ENCODE peak calls at places on chromosomes 6 and 20, in nine cellular contexts. One of them, this sample, is unnamed.

GRCh38 chr6:90319044-90319443 is 22.4 kb upstream of the BACH2 start:
- DNase-seq in prostate gland: no peak
- DNase-seq in CD8-positive, alpha-beta T cell: no peak
- DNase-seq in neuronal stem cell: no peak
- DNase-seq in cardiac muscle cell: no peak
- DNase-seq in RWPE1: no peak
- DNase-seq in pancreas: no peak
- DNase-seq in dorsolateral prefrontal cortex: no peak
- DNase-seq in Karpas-422: no peak
- DNase-seq in this sample: no peak

GRCh38 chr6:100177956-100178355 is 183.9 kb upstream of the MCHR2 start:
- DNase-seq in prostate gland: no peak
- DNase-seq in RWPE1: no peak
- DNase-seq in Karpas-422: no peak
- DNase-seq in CD8-positive, alpha-beta T cell: no peak
- DNase-seq in cardiac muscle cell: peak
- DNase-seq in neuronal stem cell: no peak
- DNase-seq in dorsolateral prefrontal cortex: no peak
- DNase-seq in pancreas: no peak
- DNase-seq in this sample: no peak

GRCh38 chr6:7335519-7335918 is 22.5 kb upstream of the SSR1 start:
- DNase-seq in dorsolateral prefrontal cortex: no peak
- DNase-seq in pancreas: no peak
- DNase-seq in CD8-positive, alpha-beta T cell: no peak
- DNase-seq in neuronal stem cell: no peak
- DNase-seq in prostate gland: no peak
- DNase-seq in cardiac muscle cell: no peak
- DNase-seq in Karpas-422: no peak
- DNase-seq in RWPE1: no peak
- DNase-seq in this sample: no peak

GRCh38 chr6:137646506-137646905 is 152.3 kb upstream of the OLIG3 start:
- DNase-seq in pancreas: no peak
- DNase-seq in prostate gland: no peak
- DNase-seq in Karpas-422: no peak
- DNase-seq in RWPE1: no peak
- DNase-seq in cardiac muscle cell: no peak
- DNase-seq in CD8-positive, alpha-beta T cell: no peak
- DNase-seq in dorsolateral prefrontal cortex: no peak
- DNase-seq in neuronal stem cell: no peak
- DNase-seq in this sample: no peak

GRCh38 chr6:49664817-49665216 is 28.2 kb upstream of the RHAG start:
- DNase-seq in Karpas-422: no peak
- DNase-seq in RWPE1: no peak
- DNase-seq in neuronal stem cell: no peak
- DNase-seq in CD8-positive, alpha-beta T cell: no peak
- DNase-seq in cardiac muscle cell: no peak
- DNase-seq in prostate gland: peak
- DNase-seq in dorsolateral prefrontal cortex: no peak
- DNase-seq in pancreas: no peak
- DNase-seq in this sample: no peak

GRCh38 chr20:50589548-50590347 is 79.6 kb downstream of the PTPN1 start:
- DNase-seq in cardiac muscle cell: no peak
- DNase-seq in Karpas-422: no peak
- DNase-seq in pancreas: no peak
- DNase-seq in prostate gland: no peak
- DNase-seq in CD8-positive, alpha-beta T cell: no peak
- DNase-seq in neuronal stem cell: no peak
- DNase-seq in dorsolateral prefrontal cortex: no peak
- DNase-seq in RWPE1: no peak
- DNase-seq in this sample: no peak

GRCh38 chr6:70657706-70658105 is 10.0 kb upstream of the SMAP1 start:
- DNase-seq in Karpas-422: no peak
- DNase-seq in neuronal stem cell: no peak
- DNase-seq in dorsolateral prefrontal cortex: no peak
- DNase-seq in pancreas: no peak
- DNase-seq in cardiac muscle cell: no peak
- DNase-seq in CD8-positive, alpha-beta T cell: no peak
- DNase-seq in prostate gland: no peak
- DNase-seq in RWPE1: no peak
- DNase-seq in this sample: no peak

GRCh38 chr20:57947421-57948176 is 237.8 kb upstream of the PMEPA1 start:
- DNase-seq in dorsolateral prefrontal cortex: no peak
- DNase-seq in cardiac muscle cell: no peak
- DNase-seq in Karpas-422: no peak
- DNase-seq in CD8-positive, alpha-beta T cell: no peak
- DNase-seq in RWPE1: no peak
- DNase-seq in prostate gland: no peak
- DNase-seq in neuronal stem cell: no peak
- DNase-seq in pancreas: no peak
- DNase-seq in this sample: no peak

GRCh38 chr6:116406678-116407345 is 36.1 kb downstream of the DSE start:
- DNase-seq in dorsolateral prefrontal cortex: no peak
- DNase-seq in RWPE1: no peak
- DNase-seq in neuronal stem cell: no peak
- DNase-seq in prostate gland: no peak
- DNase-seq in cardiac muscle cell: no peak
- DNase-seq in Karpas-422: no peak
- DNase-seq in CD8-positive, alpha-beta T cell: no peak
- DNase-seq in pancreas: no peak
- DNase-seq in this sample: no peak

GRCh38 chr6:76697585-76697984 is 625.1 kb upstream of the IMPG1 start:
- DNase-seq in Karpas-422: no peak
- DNase-seq in dorsolateral prefrontal cortex: no peak
- DNase-seq in RWPE1: peak
- DNase-seq in pancreas: no peak
- DNase-seq in prostate gland: no peak
- DNase-seq in CD8-positive, alpha-beta T cell: no peak
- DNase-seq in cardiac muscle cell: no peak
- DNase-seq in neuronal stem cell: no peak
- DNase-seq in this sample: no peak

GRCh38 chr6:100906325-100906724 is 25.2 kb upstream of the ASCC3 start:
- DNase-seq in RWPE1: no peak
- DNase-seq in neuronal stem cell: no peak
- DNase-seq in pancreas: no peak
- DNase-seq in dorsolateral prefrontal cortex: no peak
- DNase-seq in cardiac muscle cell: no peak
- DNase-seq in Karpas-422: no peak
- DNase-seq in CD8-positive, alpha-beta T cell: no peak
- DNase-seq in prostate gland: no peak
- DNase-seq in this sample: no peak

GRCh38 chr20:33992923-33993799 is 550 bp upstream of the RALY start:
- DNase-seq in RWPE1: peak
- DNase-seq in dorsolateral prefrontal cortex: peak
- DNase-seq in neuronal stem cell: peak
- DNase-seq in pancreas: peak
- DNase-seq in CD8-positive, alpha-beta T cell: peak
- DNase-seq in Karpas-422: peak
- DNase-seq in cardiac muscle cell: peak
- DNase-seq in prostate gland: peak
- DNase-seq in this sample: peak
- H3K27ac ChIP-seq in RWPE1: peak
- H3K27ac ChIP-seq in dorsolateral prefrontal cortex: peak
- H3K27ac ChIP-seq in neuronal stem cell: peak
- H3K27ac ChIP-seq in pancreas: peak
- H3K27ac ChIP-seq in CD8-positive, alpha-beta T cell: peak
- H3K27ac ChIP-seq in Karpas-422: peak
- H3K27ac ChIP-seq in cardiac muscle cell: peak
- H3K27ac ChIP-seq in prostate gland: peak
- H3K27ac ChIP-seq in this sample: peak

GRCh38 chr6:169045486-169045885 is 208.2 kb downstream of the THBS2 start:
- DNase-seq in CD8-positive, alpha-beta T cell: no peak
- DNase-seq in prostate gland: peak
- DNase-seq in pancreas: no peak
- DNase-seq in neuronal stem cell: no peak
- DNase-seq in cardiac muscle cell: no peak
- DNase-seq in dorsolateral prefrontal cortex: no peak
- DNase-seq in Karpas-422: no peak
- DNase-seq in RWPE1: no peak
- DNase-seq in this sample: peak

GRCh38 chr6:169047345-169047744 is 206.3 kb downstream of the THBS2 start:
- DNase-seq in RWPE1: no peak
- DNase-seq in prostate gland: no peak
- DNase-seq in cardiac muscle cell: no peak
- DNase-seq in pancreas: no peak
- DNase-seq in dorsolateral prefrontal cortex: no peak
- DNase-seq in neuronal stem cell: no peak
- DNase-seq in CD8-positive, alpha-beta T cell: no peak
- DNase-seq in Karpas-422: no peak
- DNase-seq in this sample: no peak

GRCh38 chr6:169046483-169047192 is 207.0 kb downstream of the THBS2 start:
- DNase-seq in CD8-positive, alpha-beta T cell: no peak
- DNase-seq in dorsolateral prefrontal cortex: no peak
- DNase-seq in neuronal stem cell: no peak
- DNase-seq in RWPE1: peak
- DNase-seq in Karpas-422: no peak
- DNase-seq in prostate gland: no peak
- DNase-seq in cardiac muscle cell: no peak
- DNase-seq in pancreas: no peak
- DNase-seq in this sample: no peak

GRCh38 chr6:169044376-169045230 is 209.0 kb downstream of the THBS2 start:
- DNase-seq in cardiac muscle cell: no peak
- DNase-seq in pancreas: no peak
- DNase-seq in neuronal stem cell: no peak
- DNase-seq in dorsolateral prefrontal cortex: no peak
- DNase-seq in Karpas-422: no peak
- DNase-seq in CD8-positive, alpha-beta T cell: no peak
- DNase-seq in prostate gland: no peak
- DNase-seq in RWPE1: no peak
- DNase-seq in this sample: no peak

DNA sequence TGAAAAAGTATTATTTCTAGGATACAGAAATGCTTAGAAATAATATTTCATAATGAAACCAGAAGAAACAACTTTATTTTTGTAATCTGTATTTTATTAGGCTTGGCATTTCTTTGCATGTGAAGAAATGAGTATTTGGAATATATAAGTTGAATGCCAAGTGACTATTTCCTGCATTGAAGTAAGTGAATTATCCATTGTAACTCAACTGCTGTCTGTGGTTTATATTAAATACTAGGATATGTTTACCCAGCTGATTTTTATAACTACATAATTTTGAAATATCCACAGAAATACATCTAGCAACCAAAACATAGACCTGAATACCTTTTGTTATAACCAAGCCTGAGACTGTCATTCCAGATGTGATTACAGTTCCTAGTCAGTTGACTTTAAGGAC is 207.6 kb downstream of the THBS2 start:
- DNase-seq in RWPE1: no peak
- DNase-seq in cardiac muscle cell: no peak
- DNase-seq in CD8-positive, alpha-beta T cell: no peak
- DNase-seq in pancreas: no peak
- DNase-seq in dorsolateral prefrontal cortex: no peak
- DNase-seq in neuronal stem cell: no peak
- DNase-seq in prostate gland: no peak
- DNase-seq in Karpas-422: no peak
- DNase-seq in this sample: no peak
- H3K27ac ChIP-seq in RWPE1: no peak
- H3K27ac ChIP-seq in cardiac muscle cell: no peak
- H3K27ac ChIP-seq in CD8-positive, alpha-beta T cell: no peak
- H3K27ac ChIP-seq in pancreas: no peak
- H3K27ac ChIP-seq in dorsolateral prefrontal cortex: no peak
- H3K27ac ChIP-seq in neuronal stem cell: no peak
- H3K27ac ChIP-seq in prostate gland: no peak
- H3K27ac ChIP-seq in Karpas-422: no peak
- H3K27ac ChIP-seq in this sample: no peak

GRCh38 chr6:127464881-127465459 is 5.8 kb upstream of the KIAA0408 start:
- DNase-seq in prostate gland: peak
- DNase-seq in dorsolateral prefrontal cortex: peak
- DNase-seq in cardiac muscle cell: peak
- DNase-seq in neuronal stem cell: peak
- DNase-seq in Karpas-422: peak
- DNase-seq in CD8-positive, alpha-beta T cell: peak
- DNase-seq in pancreas: peak
- DNase-seq in RWPE1: peak
- DNase-seq in this sample: peak

GRCh38 chr6:127460465-127460864 is 1.3 kb upstream of the KIAA0408 start:
- DNase-seq in neuronal stem cell: no peak
- DNase-seq in Karpas-422: no peak
- DNase-seq in CD8-positive, alpha-beta T cell: no peak
- DNase-seq in pancreas: no peak
- DNase-seq in cardiac muscle cell: no peak
- DNase-seq in RWPE1: no peak
- DNase-seq in prostate gland: no peak
- DNase-seq in dorsolateral prefrontal cortex: no peak
- DNase-seq in this sample: no peak

GRCh38 chr6:127464161-127464880 is 5.1 kb upstream of the KIAA0408 start:
- DNase-seq in cardiac muscle cell: no peak
- DNase-seq in RWPE1: no peak
- DNase-seq in Karpas-422: no peak
- DNase-seq in dorsolateral prefrontal cortex: no peak
- DNase-seq in prostate gland: no peak
- DNase-seq in pancreas: no peak
- DNase-seq in CD8-positive, alpha-beta T cell: no peak
- DNase-seq in neuronal stem cell: no peak
- DNase-seq in this sample: no peak

GRCh38 chr6:127462391-127462790 is 3.2 kb upstream of the KIAA0408 start:
- DNase-seq in neuronal stem cell: no peak
- DNase-seq in pancreas: no peak
- DNase-seq in RWPE1: no peak
- DNase-seq in Karpas-422: no peak
- DNase-seq in CD8-positive, alpha-beta T cell: no peak
- DNase-seq in prostate gland: no peak
- DNase-seq in dorsolateral prefrontal cortex: no peak
- DNase-seq in cardiac muscle cell: peak
- DNase-seq in this sample: no peak

DNA sequence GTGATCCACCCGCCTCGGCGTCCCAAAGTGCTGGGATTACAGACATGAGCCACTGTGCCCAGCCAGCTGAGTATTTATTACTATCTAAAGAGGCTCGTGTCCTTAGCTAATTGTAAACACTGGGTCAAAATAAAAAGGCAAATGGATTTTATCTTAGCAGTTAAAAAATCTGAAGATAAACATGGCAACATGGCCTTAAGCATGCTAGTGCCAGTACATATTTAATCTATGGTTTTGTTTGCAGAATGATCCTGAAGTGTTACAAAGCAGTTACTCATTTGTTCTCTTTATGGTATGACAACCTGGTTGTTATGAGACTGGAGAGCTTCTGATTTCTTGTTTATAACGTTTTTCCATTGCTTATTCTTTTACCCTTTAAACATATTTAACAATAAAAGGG is 3.9 kb upstream of the KIAA0408 start:
- DNase-seq in prostate gland: no peak
- DNase-seq in dorsolateral prefrontal cortex: no peak
- DNase-seq in Karpas-422: no peak
- DNase-seq in RWPE1: no peak
- DNase-seq in neuronal stem cell: no peak
- DNase-seq in CD8-positive, alpha-beta T cell: no peak
- DNase-seq in pancreas: no peak
- DNase-seq in cardiac muscle cell: no peak
- DNase-seq in this sample: no peak
- H3K27ac ChIP-seq in prostate gland: peak
- H3K27ac ChIP-seq in dorsolateral prefrontal cortex: peak
- H3K27ac ChIP-seq in Karpas-422: no peak
- H3K27ac ChIP-seq in RWPE1: no peak
- H3K27ac ChIP-seq in neuronal stem cell: no peak
- H3K27ac ChIP-seq in CD8-positive, alpha-beta T cell: no peak
- H3K27ac ChIP-seq in pancreas: no peak
- H3K27ac ChIP-seq in cardiac muscle cell: no peak
- H3K27ac ChIP-seq in this sample: no peak

DNA sequence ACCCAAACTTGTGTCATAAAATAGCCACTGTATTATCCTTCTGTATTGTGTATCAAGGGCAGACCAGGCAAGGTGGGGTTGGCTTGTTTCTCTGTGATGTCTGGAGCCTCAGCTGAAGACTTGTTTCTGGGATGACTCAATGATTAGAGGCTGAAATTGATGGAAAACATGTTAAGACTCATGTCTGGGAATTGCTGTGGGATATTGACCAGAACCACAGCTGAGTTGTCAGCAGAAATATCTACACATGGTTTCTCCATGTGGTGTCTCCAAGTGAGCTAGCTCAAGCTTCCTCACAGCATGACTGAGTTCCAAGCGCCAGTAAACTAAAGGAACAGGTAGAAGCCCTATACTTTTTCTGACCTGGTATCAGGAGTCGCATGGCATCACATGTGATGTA is 128.5 kb upstream of the SYNDIG1 start:
- DNase-seq in RWPE1: no peak
- DNase-seq in Karpas-422: no peak
- DNase-seq in pancreas: no peak
- DNase-seq in cardiac muscle cell: no peak
- DNase-seq in neuronal stem cell: no peak
- DNase-seq in prostate gland: no peak
- DNase-seq in CD8-positive, alpha-beta T cell: no peak
- DNase-seq in dorsolateral prefrontal cortex: no peak
- DNase-seq in this sample: no peak
- H3K27ac ChIP-seq in RWPE1: no peak
- H3K27ac ChIP-seq in Karpas-422: no peak
- H3K27ac ChIP-seq in pancreas: no peak
- H3K27ac ChIP-seq in cardiac muscle cell: no peak
- H3K27ac ChIP-seq in neuronal stem cell: no peak
- H3K27ac ChIP-seq in prostate gland: no peak
- H3K27ac ChIP-seq in CD8-positive, alpha-beta T cell: no peak
- H3K27ac ChIP-seq in dorsolateral prefrontal cortex: no peak
- H3K27ac ChIP-seq in this sample: no peak